ENCODE peak calls at places on chromosome 17, in six cellular contexts. I, E, Y, M, X and K are unnamed samples.

GRCh38 chr17:4086041-4086483 is 56.8 kb downstream of the ZZEF1 start:
- DNase-seq in I (no peak), E (no peak), Y (no peak), M (no peak), X (no peak), K (no peak)

GRCh38 chr17:301681-302299 is 50.8 kb downstream of the RPH3AL start:
- DNase-seq in I (peak), E (no peak), Y (no peak), M (no peak), X (no peak), K (no peak)

GRCh38 chr17:57475786-57476185 is 219.5 kb downstream of the MSI2 start:
- DNase-seq in I (no peak), E (no peak), Y (no peak), M (no peak), X (no peak), K (no peak)

GRCh38 chr17:43874293-43874692 is 27.3 kb downstream of the CD300LG start:
- DNase-seq in I (no peak), E (no peak), Y (no peak), M (no peak), X (no peak), K (no peak)

GRCh38 chr17:14580494-14580893 is 279.6 kb downstream of the HS3ST3B1 start:
- DNase-seq in I (no peak), E (no peak), Y (peak), M (no peak), X (no peak), K (no peak)

GRCh38 chr17:13593757-13594156 is 8.0 kb downstream of the HS3ST3A1 start:
- DNase-seq in I (no peak), E (no peak), Y (no peak), M (no peak), X (peak), K (no peak)

GRCh38 chr17:58517378-58517927 is 3.0 kb upstream of the MTMR4 start:
- DNase-seq in I (peak), E (no peak), Y (no peak), M (no peak), X (no peak), K (no peak)

GRCh38 chr17:57553991-57554825 is 190.9 kb downstream of the CCDC182 start:
- DNase-seq in I (no peak), E (no peak), Y (no peak), M (no peak), X (no peak), K (no peak)

GRCh38 chr17:75855310-75856061 is at the start of gene WBP2:
- DNase-seq in I (peak), E (peak), Y (peak), M (peak), X (peak), K (peak)
- TF ChIP-seq CTCF in I (no peak), E (no peak), Y (peak), M (peak), X (peak), K (peak)

GRCh38 chr17:60583008-60583407 is 17.0 kb upstream of the PPM1D start:
- DNase-seq in I (no peak), E (no peak), Y (no peak), M (no peak), X (no peak), K (no peak)

GRCh38 chr17:60590075-60590474 is 9.9 kb upstream of the PPM1D start:
- DNase-seq in I (no peak), E (no peak), Y (no peak), M (no peak), X (no peak), K (no peak)

GRCh38 chr17:60585887-60586286 is 14.1 kb upstream of the PPM1D start:
- DNase-seq in I (no peak), E (no peak), Y (no peak), M (no peak), X (no peak), K (no peak)

GRCh38 chr17:60586288-60586974 is 13.6 kb upstream of the PPM1D start:
- DNase-seq in I (no peak), E (no peak), Y (no peak), M (no peak), X (no peak), K (no peak)
- TF ChIP-seq CTCF in I (no peak), E (no peak), Y (peak), M (peak), X (no peak), K (peak)

GRCh38 chr17:82615084-82616020 is 32.9 kb downstream of the WDR45B start:
- DNase-seq in I (no peak), E (no peak), Y (no peak), M (no peak), X (no peak), K (no peak)
- TF ChIP-seq CTCF in I (no peak), E (no peak), Y (peak), M (no peak), X (no peak), K (peak)

GRCh38 chr17:66021757-66022156 is 170.2 kb downstream of the CEP112 start:
- DNase-seq in I (no peak), E (no peak), Y (no peak), M (no peak), X (no peak), K (no peak)
- TF ChIP-seq CTCF in I (no peak), E (no peak), Y (no peak), M (no peak), X (peak), K (no peak)

DNA sequence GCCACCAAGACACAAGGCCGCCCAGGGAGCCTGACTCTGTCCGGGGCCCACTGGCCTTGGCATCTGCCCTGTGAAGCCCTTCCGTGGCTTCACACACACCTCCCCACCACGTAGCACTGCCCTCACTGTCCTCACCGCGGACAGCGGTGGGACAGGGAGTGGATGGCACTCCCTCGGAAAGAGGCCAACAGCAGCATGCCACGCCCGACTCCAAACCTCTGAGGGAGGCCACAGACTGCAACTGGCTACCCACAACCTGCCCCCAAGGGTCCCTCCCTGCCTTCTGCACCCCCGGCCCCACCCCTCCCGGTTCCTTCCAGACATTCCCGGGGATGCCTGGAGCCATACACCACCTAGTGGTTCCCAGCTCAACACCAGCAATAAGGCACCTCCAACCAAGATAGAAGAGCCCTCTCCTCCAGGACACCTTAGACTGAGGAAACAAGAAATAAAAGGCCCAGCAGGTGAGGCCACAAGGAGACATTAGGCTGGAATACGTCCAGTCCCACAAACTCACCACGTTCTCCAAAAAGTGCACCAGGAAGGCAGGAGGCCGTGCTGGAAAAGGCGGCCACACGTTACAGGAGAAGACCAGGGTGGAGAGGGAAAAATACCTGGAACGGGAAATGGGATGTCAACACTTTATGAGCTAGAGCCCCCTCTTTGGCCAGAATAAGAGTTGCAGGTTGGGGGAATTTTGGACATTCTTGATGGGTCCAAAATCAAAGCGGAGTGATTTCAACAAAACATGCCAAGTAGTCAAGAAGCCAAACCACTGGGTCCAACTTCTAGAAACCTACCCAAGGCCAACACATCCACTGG is 310.0 kb downstream of the SOX9 start:
- DNase-seq in I (no peak), E (no peak), Y (no peak), M (no peak), X (no peak), K (no peak)
- TF ChIP-seq CTCF in I (no peak), E (peak), Y (no peak), M (no peak), X (no peak), K (no peak)

GRCh38 chr17:50681260-50682200 is 26.2 kb downstream of the ANKRD40 start:
- DNase-seq in I (no peak), E (no peak), Y (peak), M (no peak), X (peak), K (no peak)
- TF ChIP-seq CTCF in I (no peak), E (peak), Y (peak), M (peak), X (peak), K (peak)

DNA sequence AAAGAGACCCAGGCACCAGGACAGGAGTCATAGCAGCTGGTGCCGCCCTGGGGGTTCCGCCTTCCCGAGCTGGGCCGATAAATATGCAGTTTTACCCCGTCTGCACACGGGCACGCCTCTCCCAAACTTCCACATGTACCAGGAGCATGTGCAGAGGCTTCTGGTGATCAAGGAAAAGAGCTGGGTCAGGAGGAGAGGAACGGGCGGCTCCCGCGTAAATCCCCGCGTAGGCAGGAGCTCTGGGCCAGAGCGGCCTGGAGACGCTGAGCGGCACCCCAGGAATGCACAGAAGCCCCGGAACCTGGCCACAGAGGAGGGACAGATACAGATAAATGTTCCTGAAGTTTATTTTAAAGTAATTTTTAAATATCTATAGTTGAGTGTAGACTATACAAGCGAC is 46.6 kb upstream of the METRNL start:
- DNase-seq in I (no peak), E (no peak), Y (no peak), M (no peak), X (no peak), K (no peak)
- TF ChIP-seq CTCF in I (no peak), E (no peak), Y (no peak), M (no peak), X (no peak), K (no peak)

GRCh38 chr17:7144203-7144602 is 29.6 kb upstream of the ASGR2 start:
- DNase-seq in I (no peak), E (no peak), Y (no peak), M (no peak), X (no peak), K (no peak)

GRCh38 chr17:7146115-7146514 is 31.5 kb upstream of the ASGR2 start:
- DNase-seq in I (no peak), E (no peak), Y (no peak), M (no peak), X (no peak), K (no peak)

GRCh38 chr17:7141824-7142223 is 27.2 kb upstream of the ASGR2 start:
- DNase-seq in I (no peak), E (no peak), Y (peak), M (no peak), X (no peak), K (no peak)

DNA sequence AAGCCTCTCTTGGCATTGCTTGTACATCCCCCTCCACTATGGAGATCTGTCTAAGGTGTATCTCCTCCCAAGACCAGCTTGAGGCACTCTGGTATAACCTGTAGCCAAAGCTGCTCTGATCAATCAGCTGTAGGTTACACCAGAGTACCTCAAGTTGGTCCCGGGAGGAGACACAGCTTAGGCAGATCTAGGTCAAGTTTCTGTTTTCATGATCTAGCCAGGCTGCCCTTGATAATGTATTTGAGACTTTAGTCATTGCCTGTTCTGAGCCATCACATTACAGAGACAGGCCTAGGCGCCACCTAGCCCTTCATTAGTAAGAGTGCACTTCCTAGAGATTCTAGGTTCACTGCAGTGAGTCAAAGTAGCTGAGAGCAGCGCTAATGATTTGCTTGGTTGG is 31.4 kb downstream of the ASGR1 start:
- DNase-seq in I (no peak), E (no peak), Y (peak), M (no peak), X (no peak), K (no peak)
- TF ChIP-seq CTCF in I (no peak), E (no peak), Y (peak), M (no peak), X (no peak), K (no peak)

DNA sequence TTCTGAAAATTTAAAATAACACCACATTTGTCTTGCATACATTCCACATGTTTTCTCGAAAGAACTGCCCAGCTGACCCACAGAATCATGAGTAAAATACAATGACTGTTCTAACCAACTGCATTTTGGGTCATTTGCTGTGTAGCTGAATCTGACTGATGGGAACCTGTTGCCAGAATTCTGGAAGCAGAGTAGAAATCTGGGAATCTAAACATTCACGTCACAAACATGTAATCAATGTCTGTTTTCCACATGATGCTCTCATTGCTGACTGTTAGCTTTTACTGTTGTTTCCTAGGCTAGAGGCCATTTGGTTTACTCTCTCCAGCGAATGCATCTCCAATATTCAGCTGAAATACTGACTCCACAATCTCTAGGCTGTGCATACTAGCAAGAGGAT is 710.1 kb downstream of the KCNJ2 start:
- DNase-seq in I (no peak), E (no peak), Y (no peak), M (no peak), X (no peak), K (no peak)
- TF ChIP-seq CTCF in I (no peak), E (no peak), Y (no peak), M (no peak), X (no peak), K (no peak)

GRCh38 chr17:28346746-28347246 is 10.5 kb downstream of the POLDIP2 start:
- DNase-seq in I (peak), E (no peak), Y (no peak), M (no peak), X (no peak), K (no peak)
- TF ChIP-seq CTCF in I (peak), E (no peak), Y (no peak), M (peak), X (peak), K (peak)